ENCODE peak calls at places on chromosomes 4 and X, in eight cellular contexts. One of them, this sample, is unnamed. For H3K4me1, the result is how much of the 10 kb centered on the place peaks cover.

GRCh38 chr4:166174717-166175510 is 301.9 kb downstream of the TLL1 start:
- DNase-seq in iPS DF 6.9: no peak
- DNase-seq in GM12878: no peak
- DNase-seq in CD8-positive, alpha-beta memory T cell: no peak
- DNase-seq in PC-3: peak
- DNase-seq in K562: no peak
- DNase-seq in cardiac muscle cell: no peak
- DNase-seq in HAP-1: no peak
- DNase-seq in this sample: no peak

GRCh38 chr4:173530326-173531062 is 465 bp upstream of the HAND2 start:
- DNase-seq in iPS DF 6.9: no peak
- DNase-seq in GM12878: no peak
- DNase-seq in CD8-positive, alpha-beta memory T cell: no peak
- DNase-seq in PC-3: no peak
- DNase-seq in K562: no peak
- DNase-seq in cardiac muscle cell: peak
- DNase-seq in HAP-1: no peak
- DNase-seq in this sample: no peak

GRCh38 chr4:157287445-157287844 is 66.9 kb downstream of the GRIA2 start:
- DNase-seq in iPS DF 6.9: no peak
- DNase-seq in GM12878: no peak
- DNase-seq in CD8-positive, alpha-beta memory T cell: no peak
- DNase-seq in PC-3: no peak
- DNase-seq in K562: no peak
- DNase-seq in cardiac muscle cell: no peak
- DNase-seq in HAP-1: no peak
- DNase-seq in this sample: no peak

GRCh38 chr4:98662619-98663225 is 4.3 kb upstream of the TSPAN5 start:
- DNase-seq in iPS DF 6.9: no peak
- DNase-seq in GM12878: no peak
- DNase-seq in CD8-positive, alpha-beta memory T cell: no peak
- DNase-seq in PC-3: peak
- DNase-seq in K562: no peak
- DNase-seq in cardiac muscle cell: no peak
- DNase-seq in HAP-1: no peak
- DNase-seq in this sample: no peak

GRCh38 chr4:128825226-128825625 is 15.7 kb downstream of the JADE1 start:
- DNase-seq in iPS DF 6.9: no peak
- DNase-seq in GM12878: no peak
- DNase-seq in CD8-positive, alpha-beta memory T cell: no peak
- DNase-seq in PC-3: peak
- DNase-seq in K562: no peak
- DNase-seq in cardiac muscle cell: no peak
- DNase-seq in HAP-1: no peak
- DNase-seq in this sample: no peak

GRCh38 chr4:13059015-13059414 is 425.1 kb downstream of the RAB28 start:
- DNase-seq in iPS DF 6.9: no peak
- DNase-seq in GM12878: no peak
- DNase-seq in CD8-positive, alpha-beta memory T cell: no peak
- DNase-seq in PC-3: no peak
- DNase-seq in K562: no peak
- DNase-seq in cardiac muscle cell: no peak
- DNase-seq in HAP-1: no peak
- DNase-seq in this sample: no peak

GRCh38 chrX:19647731-19648588 is 132.7 kb upstream of the MAP3K15 start:
- DNase-seq in iPS DF 6.9: no peak
- DNase-seq in GM12878: no peak
- DNase-seq in CD8-positive, alpha-beta memory T cell: no peak
- DNase-seq in PC-3: no peak
- DNase-seq in K562: no peak
- DNase-seq in cardiac muscle cell: no peak
- DNase-seq in HAP-1: no peak
- DNase-seq in this sample: no peak

GRCh38 chr4:165336743-165337142 is 9.3 kb downstream of the MSMO1 start:
- DNase-seq in iPS DF 6.9: no peak
- DNase-seq in GM12878: no peak
- DNase-seq in CD8-positive, alpha-beta memory T cell: no peak
- DNase-seq in PC-3: no peak
- DNase-seq in K562: no peak
- DNase-seq in cardiac muscle cell: no peak
- DNase-seq in HAP-1: no peak
- DNase-seq in this sample: no peak

GRCh38 chrX:133229361-133229760 is 11.2 kb upstream of the TFDP3 start:
- DNase-seq in iPS DF 6.9: no peak
- DNase-seq in GM12878: no peak
- DNase-seq in CD8-positive, alpha-beta memory T cell: no peak
- DNase-seq in PC-3: peak
- DNase-seq in K562: no peak
- DNase-seq in cardiac muscle cell: no peak
- DNase-seq in HAP-1: peak
- DNase-seq in this sample: no peak

GRCh38 chr4:4758708-4759107 is 100.8 kb upstream of the MSX1 start:
- DNase-seq in iPS DF 6.9: no peak
- DNase-seq in GM12878: peak
- DNase-seq in CD8-positive, alpha-beta memory T cell: no peak
- DNase-seq in PC-3: no peak
- DNase-seq in K562: no peak
- DNase-seq in cardiac muscle cell: no peak
- DNase-seq in HAP-1: no peak
- DNase-seq in this sample: no peak

GRCh38 chr4:119794681-119795080 is 166.1 kb upstream of the PDE5A start:
- DNase-seq in iPS DF 6.9: no peak
- DNase-seq in GM12878: no peak
- DNase-seq in CD8-positive, alpha-beta memory T cell: no peak
- DNase-seq in PC-3: no peak
- DNase-seq in K562: no peak
- DNase-seq in cardiac muscle cell: no peak
- DNase-seq in HAP-1: no peak
- DNase-seq in this sample: no peak

GRCh38 chrX:2458309-2458708 is 42.5 kb downstream of the DHRSX start:
- DNase-seq in iPS DF 6.9: no peak
- DNase-seq in GM12878: no peak
- DNase-seq in CD8-positive, alpha-beta memory T cell: no peak
- DNase-seq in PC-3: no peak
- DNase-seq in K562: no peak
- DNase-seq in cardiac muscle cell: no peak
- DNase-seq in HAP-1: no peak
- DNase-seq in this sample: no peak

GRCh38 chr4:165505991-165506779 is 127.4 kb downstream of the CPE start:
- DNase-seq in iPS DF 6.9: no peak
- DNase-seq in GM12878: no peak
- DNase-seq in CD8-positive, alpha-beta memory T cell: no peak
- DNase-seq in PC-3: peak
- DNase-seq in K562: no peak
- DNase-seq in cardiac muscle cell: no peak
- DNase-seq in HAP-1: no peak
- DNase-seq in this sample: no peak

GRCh38 chrX:118523920-118524319 is 28.3 kb downstream of the DOCK11 start:
- DNase-seq in iPS DF 6.9: no peak
- DNase-seq in GM12878: no peak
- DNase-seq in CD8-positive, alpha-beta memory T cell: peak
- DNase-seq in PC-3: no peak
- DNase-seq in K562: no peak
- DNase-seq in cardiac muscle cell: no peak
- DNase-seq in HAP-1: no peak
- DNase-seq in this sample: no peak

GRCh38 chr4:15451866-15452765 is 17.6 kb upstream of the CC2D2A start:
- DNase-seq in iPS DF 6.9: no peak
- DNase-seq in GM12878: no peak
- DNase-seq in CD8-positive, alpha-beta memory T cell: no peak
- DNase-seq in PC-3: peak
- DNase-seq in K562: no peak
- DNase-seq in cardiac muscle cell: no peak
- DNase-seq in HAP-1: no peak
- DNase-seq in this sample: peak

GRCh38 chrX:67654301-67654700 is 110.5 kb downstream of the AR start:
- DNase-seq in iPS DF 6.9: no peak
- DNase-seq in GM12878: no peak
- DNase-seq in CD8-positive, alpha-beta memory T cell: no peak
- DNase-seq in PC-3: no peak
- DNase-seq in K562: no peak
- DNase-seq in cardiac muscle cell: no peak
- DNase-seq in HAP-1: no peak
- DNase-seq in this sample: no peak

GRCh38 chrX:138929905-138930304 is 218.4 kb upstream of the FGF13 start:
- DNase-seq in iPS DF 6.9: no peak
- DNase-seq in GM12878: no peak
- DNase-seq in CD8-positive, alpha-beta memory T cell: no peak
- DNase-seq in PC-3: no peak
- DNase-seq in K562: no peak
- DNase-seq in cardiac muscle cell: no peak
- DNase-seq in HAP-1: no peak
- DNase-seq in this sample: no peak

DNA sequence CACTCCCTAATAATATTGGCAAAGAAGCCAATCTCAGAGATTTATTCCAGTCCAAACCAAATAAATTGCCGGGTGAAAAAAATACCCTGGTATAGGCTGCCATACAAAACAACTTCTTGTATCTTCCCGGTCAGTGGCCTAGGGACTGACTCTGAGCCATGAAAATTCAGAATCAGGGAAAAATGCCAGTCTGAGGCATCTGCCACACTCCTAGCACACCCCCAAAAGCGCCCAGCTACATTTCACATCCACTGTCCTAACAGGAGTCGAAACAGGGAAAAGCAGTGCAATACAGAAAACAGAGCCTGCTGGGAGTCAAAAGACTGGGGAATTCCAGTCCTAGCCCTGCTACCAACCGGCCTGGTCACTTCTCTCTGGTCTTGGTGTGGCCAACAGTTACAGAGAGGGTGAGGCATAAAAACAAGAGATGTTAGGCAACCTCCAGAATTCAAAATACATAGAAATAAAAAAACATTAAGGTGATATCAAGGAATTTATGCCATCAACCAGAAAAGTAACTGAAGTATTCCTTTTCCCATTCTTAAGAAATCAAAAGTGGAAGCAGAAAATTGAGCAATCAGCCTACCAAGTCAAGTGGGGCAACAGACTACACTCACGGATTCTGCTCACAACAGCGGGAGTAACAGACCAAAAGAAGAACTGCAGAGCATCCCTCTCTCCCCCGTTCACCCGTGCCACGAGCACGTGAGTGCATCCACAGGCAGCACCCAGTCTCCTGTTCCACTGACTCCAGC is 29.5 kb downstream of the AFAP1 start:
- DNase-seq in iPS DF 6.9: no peak
- DNase-seq in GM12878: no peak
- DNase-seq in CD8-positive, alpha-beta memory T cell: no peak
- DNase-seq in PC-3: peak
- DNase-seq in K562: no peak
- DNase-seq in cardiac muscle cell: no peak
- DNase-seq in HAP-1: no peak
- DNase-seq in this sample: no peak
- H3K4me1 ChIP-seq in iPS DF 6.9: under half
- H3K4me1 ChIP-seq in GM12878: under half
- H3K4me1 ChIP-seq in CD8-positive, alpha-beta memory T cell: under half
- H3K4me1 ChIP-seq in PC-3: half or more
- H3K4me1 ChIP-seq in K562: under half
- H3K4me1 ChIP-seq in cardiac muscle cell: under half
- H3K4me1 ChIP-seq in HAP-1: half or more
- H3K4me1 ChIP-seq in this sample: half or more

DNA sequence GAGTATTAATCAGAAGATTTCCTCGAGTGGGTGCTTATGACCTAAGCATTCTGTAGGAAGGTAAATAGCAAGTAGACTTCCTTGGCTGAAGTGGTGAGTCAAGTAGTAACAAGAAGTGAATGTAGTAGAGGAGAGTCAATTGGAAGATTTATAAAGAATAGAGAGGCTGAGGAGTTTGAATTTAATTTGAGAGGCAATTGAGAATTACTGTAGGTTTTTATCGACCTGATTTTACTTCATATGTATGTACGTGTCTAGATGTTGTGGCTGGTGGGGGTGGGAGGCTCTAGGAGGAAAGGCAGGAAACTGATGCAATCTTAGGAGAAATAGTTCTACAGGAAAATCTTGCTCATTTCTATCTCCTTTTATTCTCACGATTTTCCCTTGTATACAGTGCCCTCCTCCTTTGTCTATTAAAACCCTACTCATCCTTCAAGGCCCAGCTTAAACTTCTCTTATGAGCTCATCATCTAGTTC is 8.7 kb downstream of the OGT start:
- DNase-seq in iPS DF 6.9: no peak
- DNase-seq in GM12878: no peak
- DNase-seq in CD8-positive, alpha-beta memory T cell: no peak
- DNase-seq in PC-3: peak
- DNase-seq in K562: no peak
- DNase-seq in cardiac muscle cell: no peak
- DNase-seq in HAP-1: no peak
- DNase-seq in this sample: no peak
- H3K4me3 ChIP-seq in iPS DF 6.9: no peak
- H3K4me3 ChIP-seq in GM12878: peak
- H3K4me3 ChIP-seq in CD8-positive, alpha-beta memory T cell: peak
- H3K4me3 ChIP-seq in PC-3: peak
- H3K4me3 ChIP-seq in K562: no peak
- H3K4me3 ChIP-seq in cardiac muscle cell: no peak
- H3K4me3 ChIP-seq in HAP-1: no peak
- H3K4me3 ChIP-seq in this sample: no peak

GRCh38 chr4:112652216-112652615 is 15.3 kb downstream of the LARP7 start:
- DNase-seq in iPS DF 6.9: peak
- DNase-seq in GM12878: no peak
- DNase-seq in CD8-positive, alpha-beta memory T cell: no peak
- DNase-seq in PC-3: no peak
- DNase-seq in K562: no peak
- DNase-seq in cardiac muscle cell: no peak
- DNase-seq in HAP-1: peak
- DNase-seq in this sample: no peak
- H3K4me1 ChIP-seq in iPS DF 6.9: under half
- H3K4me1 ChIP-seq in GM12878: under half
- H3K4me1 ChIP-seq in CD8-positive, alpha-beta memory T cell: under half
- H3K4me1 ChIP-seq in PC-3: under half
- H3K4me1 ChIP-seq in K562: under half
- H3K4me1 ChIP-seq in cardiac muscle cell: under half
- H3K4me1 ChIP-seq in HAP-1: half or more
- H3K4me1 ChIP-seq in this sample: under half

GRCh38 chr4:86965019-86965976 is 30.5 kb downstream of the AFF1 start:
- DNase-seq in iPS DF 6.9: no peak
- DNase-seq in GM12878: no peak
- DNase-seq in CD8-positive, alpha-beta memory T cell: no peak
- DNase-seq in PC-3: no peak
- DNase-seq in K562: no peak
- DNase-seq in cardiac muscle cell: no peak
- DNase-seq in HAP-1: no peak
- DNase-seq in this sample: no peak

GRCh38 chr4:86970447-86971354 is 35.9 kb downstream of the AFF1 start:
- DNase-seq in iPS DF 6.9: no peak
- DNase-seq in GM12878: no peak
- DNase-seq in CD8-positive, alpha-beta memory T cell: no peak
- DNase-seq in PC-3: peak
- DNase-seq in K562: no peak
- DNase-seq in cardiac muscle cell: peak
- DNase-seq in HAP-1: no peak
- DNase-seq in this sample: no peak

GRCh38 chr4:86968477-86969015 is 33.7 kb downstream of the AFF1 start:
- DNase-seq in iPS DF 6.9: no peak
- DNase-seq in GM12878: no peak
- DNase-seq in CD8-positive, alpha-beta memory T cell: no peak
- DNase-seq in PC-3: no peak
- DNase-seq in K562: no peak
- DNase-seq in cardiac muscle cell: no peak
- DNase-seq in HAP-1: no peak
- DNase-seq in this sample: no peak

GRCh38 chr4:86967061-86967460 is 32.2 kb downstream of the AFF1 start:
- DNase-seq in iPS DF 6.9: no peak
- DNase-seq in GM12878: no peak
- DNase-seq in CD8-positive, alpha-beta memory T cell: no peak
- DNase-seq in PC-3: no peak
- DNase-seq in K562: no peak
- DNase-seq in cardiac muscle cell: no peak
- DNase-seq in HAP-1: no peak
- DNase-seq in this sample: no peak

GRCh38 chr4:86967798-86968197 is 33.0 kb downstream of the AFF1 start:
- DNase-seq in iPS DF 6.9: no peak
- DNase-seq in GM12878: no peak
- DNase-seq in CD8-positive, alpha-beta memory T cell: no peak
- DNase-seq in PC-3: no peak
- DNase-seq in K562: no peak
- DNase-seq in cardiac muscle cell: no peak
- DNase-seq in HAP-1: no peak
- DNase-seq in this sample: no peak
- H3K4me3 ChIP-seq in iPS DF 6.9: no peak
- H3K4me3 ChIP-seq in GM12878: no peak
- H3K4me3 ChIP-seq in CD8-positive, alpha-beta memory T cell: no peak
- H3K4me3 ChIP-seq in PC-3: no peak
- H3K4me3 ChIP-seq in K562: no peak
- H3K4me3 ChIP-seq in cardiac muscle cell: no peak
- H3K4me3 ChIP-seq in HAP-1: no peak
- H3K4me3 ChIP-seq in this sample: no peak